ENCODE peak calls at places on chromosomes 11 and 22, in four cellular contexts. F, H, V and W are unnamed samples.

GRCh38 chr22:23772315-23773246 is at the start of gene MMP11:
- DNase-seq in F (peak; percentile 69), H (peak; percentile 68), V (no peak), W (no peak)

GRCh38 chr11:101436511-101437142 is 147.2 kb downstream of the TRPC6 start:
- DNase-seq in F (peak; percentile 38), H (no peak), V (no peak), W (peak; percentile 6)

GRCh38 chr11:117456027-117456720 is 128.5 kb downstream of the CEP164 start:
- DNase-seq in F (no peak), H (no peak), V (peak; percentile 71), W (no peak)

GRCh38 chr11:120337133-120337895 is 1.1 kb downstream of the ARHGEF12 start:
- DNase-seq in F (no peak), H (no peak), V (no peak), W (no peak)

GRCh38 chr11:111378773-111379499 is at the start of gene POU2AF1:
- DNase-seq in F (no peak), H (peak; percentile 50), V (peak; percentile 82), W (no peak)

GRCh38 chr22:18060646-18061620 is 16.9 kb upstream of the PEX26 start:
- DNase-seq in F (no peak), H (no peak), V (no peak), W (no peak)

GRCh38 chr11:36008576-36008975 is 64.7 kb downstream of the LDLRAD3 start:
- DNase-seq in F (no peak), H (no peak), V (no peak), W (no peak)

GRCh38 chr11:130790689-130791088 is 125.6 kb downstream of the SNX19 start:
- DNase-seq in F (no peak), H (no peak), V (no peak), W (no peak)

GRCh38 chr22:50731811-50732624 is 6.0 kb upstream of the ACR start:
- DNase-seq in F (peak; percentile 70), H (peak; percentile 85), V (no peak), W (peak; percentile 60)

GRCh38 chr11:74671520-74672196 is 59.6 kb downstream of the CHRDL2 start:
- DNase-seq in F (no peak), H (no peak), V (no peak), W (no peak)
- TF ChIP-seq SPI1 in F (no peak), H (no peak), V (no peak), W (no peak)

DNA sequence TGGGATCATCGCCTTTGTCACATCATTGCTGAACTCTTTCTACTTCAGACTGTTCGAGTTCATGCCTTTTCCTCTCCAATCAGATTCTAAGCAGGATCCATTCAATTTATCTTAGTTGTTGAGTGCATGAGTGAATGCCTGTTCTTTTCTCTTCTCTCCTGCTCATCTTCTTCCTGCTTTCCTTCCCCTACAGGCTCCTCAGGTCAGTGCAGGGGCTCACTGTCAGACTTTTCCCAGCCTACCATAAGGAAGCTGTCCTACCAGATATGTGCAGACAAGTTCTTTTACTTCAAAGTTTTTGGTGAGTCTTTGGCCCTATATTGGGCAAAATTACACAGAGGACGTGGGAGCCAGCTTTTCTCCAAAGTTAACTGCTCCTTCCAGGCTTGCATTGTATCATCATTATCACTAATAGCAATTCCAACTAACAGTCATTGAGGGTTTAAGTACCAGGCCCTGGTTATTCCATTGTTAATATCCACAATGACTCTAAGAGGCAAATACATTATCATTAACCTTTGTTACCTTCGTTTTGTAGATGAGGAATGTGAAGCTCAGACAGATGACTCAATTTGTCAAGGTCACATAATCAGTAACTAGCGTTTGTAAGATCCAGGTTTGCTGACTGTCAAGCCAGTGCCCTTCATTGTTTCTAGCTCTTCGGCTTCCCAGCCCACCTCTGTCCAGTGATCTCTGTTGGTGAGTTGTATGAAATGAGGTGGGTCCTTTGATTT is 30.4 kb downstream of the OR6Q1 start:
- DNase-seq in F (no peak), H (no peak), V (no peak), W (no peak)
- TF ChIP-seq SPI1 in F (no peak), H (no peak), V (no peak), W (no peak)

DNA sequence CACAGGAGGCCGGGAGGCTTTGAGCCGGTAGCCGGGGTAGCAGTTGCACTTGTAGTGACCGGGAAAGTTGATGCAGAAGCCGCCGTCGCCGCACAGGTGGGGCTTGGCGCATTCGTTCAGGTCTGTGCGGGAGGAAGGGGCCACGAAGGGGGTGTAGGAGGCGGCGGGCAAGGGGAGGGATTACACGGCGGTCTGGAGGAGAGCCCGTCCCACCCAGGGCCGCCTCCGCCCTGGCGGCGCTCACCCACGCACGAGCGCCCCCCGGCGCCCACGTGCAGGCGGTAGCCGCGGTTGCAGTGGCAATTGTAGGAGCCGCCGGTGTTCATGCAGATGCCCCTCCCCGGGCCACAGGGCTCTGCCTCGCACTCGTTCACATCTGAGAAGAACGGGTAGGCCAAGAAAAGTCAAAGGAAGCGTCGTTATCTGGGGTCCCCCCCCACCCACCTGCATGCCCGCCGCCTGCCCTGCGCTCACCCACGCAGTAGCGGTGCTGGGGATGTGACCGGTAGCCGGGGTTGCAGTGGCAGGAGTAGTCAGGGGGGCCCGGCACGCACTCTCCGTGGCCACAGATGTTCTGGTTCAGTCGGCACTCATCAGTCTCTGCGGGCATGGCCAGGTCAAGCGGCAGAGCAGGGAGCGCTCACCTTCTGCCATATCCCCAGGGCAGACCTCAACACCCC is 10.6 kb downstream of the LTBP3 start:
- DNase-seq in F (no peak), H (no peak), V (no peak), W (no peak)
- TF ChIP-seq SPI1 in F (no peak), H (no peak), V (no peak), W (no peak)

GRCh38 chr11:65559951-65560537 is 1.9 kb upstream of the LTBP3 start:
- DNase-seq in F (peak; percentile 42), H (no peak), V (no peak), W (no peak)

GRCh38 chr11:65558785-65559509 is 788 bp upstream of the LTBP3 start:
- DNase-seq in F (no peak), H (no peak), V (no peak), W (no peak)

GRCh38 chr11:65559535-65559934 is 1.4 kb upstream of the LTBP3 start:
- DNase-seq in F (no peak), H (no peak), V (no peak), W (no peak)

GRCh38 chr11:65562020-65562419 is 3.9 kb upstream of the LTBP3 start:
- DNase-seq in F (no peak), H (no peak), V (no peak), W (no peak)

DNA sequence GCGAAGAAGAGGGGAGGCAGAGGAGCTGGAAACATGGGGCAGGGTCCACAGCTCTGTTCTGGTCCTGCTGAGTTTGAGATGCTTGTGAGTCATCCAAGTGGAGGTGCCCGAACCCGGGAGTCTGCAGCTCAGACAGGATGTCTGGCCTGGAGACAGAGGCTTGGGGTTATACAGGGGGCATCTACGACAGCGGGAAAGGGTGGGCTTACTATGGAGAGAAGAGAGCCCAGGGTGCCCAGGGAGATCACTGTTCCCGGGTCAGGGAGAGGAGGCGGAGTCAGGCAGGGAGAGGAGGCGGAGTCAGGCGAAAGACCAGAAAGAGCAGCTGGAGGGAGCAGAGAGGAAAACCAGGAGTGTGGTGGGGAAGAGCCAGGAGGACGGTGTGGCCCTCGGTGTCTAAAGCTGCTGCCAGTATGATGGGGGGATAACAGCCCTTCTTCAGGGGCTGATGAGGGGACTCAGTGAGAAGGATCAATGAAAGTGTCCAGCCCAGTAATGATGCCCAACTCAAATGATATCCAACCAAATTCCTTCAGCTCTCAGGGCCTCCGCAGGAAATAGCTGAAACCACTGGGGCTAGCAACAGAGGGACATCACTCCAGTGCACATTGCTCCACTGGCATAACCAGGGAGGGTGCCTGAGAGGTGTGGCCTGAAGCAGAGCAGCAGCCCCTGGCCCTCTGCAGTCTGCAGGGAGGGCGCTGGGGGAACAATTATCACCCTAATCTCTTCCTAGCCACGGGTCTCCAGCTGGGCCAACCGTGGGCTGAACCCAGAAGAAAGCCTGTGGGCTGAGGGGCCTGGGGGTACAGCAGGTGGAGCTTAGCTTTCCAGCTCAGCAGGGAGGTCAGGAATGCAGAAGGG is 2.6 kb upstream of the LTBP3 start:
- DNase-seq in F (no peak), H (no peak), V (no peak), W (no peak)
- TF ChIP-seq SPI1 in F (no peak), H (no peak), V (no peak), W (no peak)

GRCh38 chr11:10305262-10305963 is 540 bp downstream of the ADM start:
- DNase-seq in F (peak; percentile 16), H (no peak), V (no peak), W (peak; percentile 50)
- TF ChIP-seq SPI1 in F (no peak), H (no peak), V (no peak), W (no peak)